ENCODE peak calls at places on chromosomes 2 and 18, in nine cellular contexts. One of them, this sample, is unnamed.

GRCh38 chr2:69582582-69583176 is 60.9 kb downstream of the AAK1 start:
- DNase-seq in T-helper 1 cell: no peak
- DNase-seq in NCI-H1092 treated with DMSO at 0.1 percent for 48 hours: no peak
- DNase-seq in HTR-8/SVneo: no peak
- DNase-seq in midbrain: no peak
- DNase-seq in SW480: no peak
- DNase-seq in mesenteric fat pad: no peak
- DNase-seq in body of pancreas: peak; percentile 45
- DNase-seq in anterior cingulate cortex: no peak
- DNase-seq in this sample: peak; percentile 33

GRCh38 chr2:88489181-88489580 is 36.7 kb upstream of the FOXI3 start:
- DNase-seq in anterior cingulate cortex: no peak
- DNase-seq in HTR-8/SVneo: no peak
- DNase-seq in NCI-H1092 treated with DMSO at 0.1 percent for 48 hours: no peak
- DNase-seq in body of pancreas: no peak
- DNase-seq in SW480: no peak
- DNase-seq in midbrain: no peak
- DNase-seq in mesenteric fat pad: no peak
- DNase-seq in T-helper 1 cell: no peak
- DNase-seq in this sample: no peak

GRCh38 chr18:25646971-25647370 is 295.0 kb upstream of the ZNF521 start:
- DNase-seq in body of pancreas: no peak
- DNase-seq in midbrain: no peak
- DNase-seq in HTR-8/SVneo: no peak
- DNase-seq in SW480: no peak
- DNase-seq in NCI-H1092 treated with DMSO at 0.1 percent for 48 hours: no peak
- DNase-seq in mesenteric fat pad: no peak
- DNase-seq in anterior cingulate cortex: no peak
- DNase-seq in T-helper 1 cell: no peak
- DNase-seq in this sample: no peak

GRCh38 chr2:20378891-20379519 is 28.4 kb upstream of the PUM2 start:
- DNase-seq in HTR-8/SVneo: peak; percentile 89
- DNase-seq in body of pancreas: peak; percentile 73
- DNase-seq in NCI-H1092 treated with DMSO at 0.1 percent for 48 hours: peak; percentile 43
- DNase-seq in SW480: peak; percentile 69
- DNase-seq in midbrain: peak; percentile 83
- DNase-seq in T-helper 1 cell: no peak
- DNase-seq in anterior cingulate cortex: peak; percentile 71
- DNase-seq in mesenteric fat pad: peak; percentile 92
- DNase-seq in this sample: peak; percentile 92

GRCh38 chr2:232689152-232689910 is 7.8 kb upstream of the GIGYF2 start:
- DNase-seq in SW480: no peak
- DNase-seq in HTR-8/SVneo: peak; percentile 28
- DNase-seq in NCI-H1092 treated with DMSO at 0.1 percent for 48 hours: peak; percentile 73
- DNase-seq in body of pancreas: peak; percentile 57
- DNase-seq in midbrain: peak; percentile 62
- DNase-seq in T-helper 1 cell: no peak
- DNase-seq in anterior cingulate cortex: peak; percentile 19
- DNase-seq in mesenteric fat pad: peak; percentile 73
- DNase-seq in this sample: no peak

GRCh38 chr18:48827321-48828200 is 123.2 kb downstream of the SMAD7 start:
- DNase-seq in midbrain: no peak
- DNase-seq in SW480: no peak
- DNase-seq in T-helper 1 cell: no peak
- DNase-seq in HTR-8/SVneo: no peak
- DNase-seq in anterior cingulate cortex: no peak
- DNase-seq in mesenteric fat pad: peak; percentile 57
- DNase-seq in NCI-H1092 treated with DMSO at 0.1 percent for 48 hours: peak; percentile 93
- DNase-seq in body of pancreas: no peak
- DNase-seq in this sample: peak; percentile 77

GRCh38 chr2:202754936-202755335 is 116.6 kb downstream of the ICA1L start:
- DNase-seq in body of pancreas: no peak
- DNase-seq in anterior cingulate cortex: no peak
- DNase-seq in mesenteric fat pad: no peak
- DNase-seq in HTR-8/SVneo: no peak
- DNase-seq in midbrain: no peak
- DNase-seq in T-helper 1 cell: no peak
- DNase-seq in NCI-H1092 treated with DMSO at 0.1 percent for 48 hours: no peak
- DNase-seq in SW480: no peak
- DNase-seq in this sample: no peak

GRCh38 chr2:153291718-153292117 is 186.8 kb downstream of the RPRM start:
- DNase-seq in SW480: no peak
- DNase-seq in HTR-8/SVneo: no peak
- DNase-seq in midbrain: no peak
- DNase-seq in body of pancreas: no peak
- DNase-seq in mesenteric fat pad: no peak
- DNase-seq in NCI-H1092 treated with DMSO at 0.1 percent for 48 hours: no peak
- DNase-seq in T-helper 1 cell: no peak
- DNase-seq in anterior cingulate cortex: no peak
- DNase-seq in this sample: no peak

GRCh38 chr2:119753041-119753929 is 6.4 kb upstream of the PTPN4 start:
- DNase-seq in midbrain: peak; percentile 61
- DNase-seq in SW480: peak; percentile 64
- DNase-seq in anterior cingulate cortex: no peak
- DNase-seq in body of pancreas: peak; percentile 40
- DNase-seq in NCI-H1092 treated with DMSO at 0.1 percent for 48 hours: peak; percentile 38
- DNase-seq in HTR-8/SVneo: peak; percentile 48
- DNase-seq in mesenteric fat pad: no peak
- DNase-seq in T-helper 1 cell: peak; percentile 19
- DNase-seq in this sample: peak; percentile 63

GRCh38 chr2:239871481-239872435 is 153.4 kb downstream of the NDUFA10 start:
- DNase-seq in HTR-8/SVneo: no peak
- DNase-seq in mesenteric fat pad: peak; percentile 80
- DNase-seq in body of pancreas: no peak
- DNase-seq in SW480: no peak
- DNase-seq in midbrain: no peak
- DNase-seq in anterior cingulate cortex: no peak
- DNase-seq in NCI-H1092 treated with DMSO at 0.1 percent for 48 hours: no peak
- DNase-seq in T-helper 1 cell: no peak
- DNase-seq in this sample: no peak

GRCh38 chr2:179237209-179237946 is 27.3 kb downstream of the SESTD1 start:
- DNase-seq in HTR-8/SVneo: no peak
- DNase-seq in anterior cingulate cortex: no peak
- DNase-seq in mesenteric fat pad: no peak
- DNase-seq in T-helper 1 cell: no peak
- DNase-seq in body of pancreas: no peak
- DNase-seq in NCI-H1092 treated with DMSO at 0.1 percent for 48 hours: no peak
- DNase-seq in midbrain: no peak
- DNase-seq in SW480: no peak
- DNase-seq in this sample: no peak

GRCh38 chr18:3281456-3282400 is 19.8 kb downstream of the MYL12B start:
- DNase-seq in SW480: peak; percentile 84
- DNase-seq in midbrain: peak; percentile 81
- DNase-seq in anterior cingulate cortex: no peak
- DNase-seq in body of pancreas: no peak
- DNase-seq in HTR-8/SVneo: peak; percentile 53
- DNase-seq in mesenteric fat pad: no peak
- DNase-seq in NCI-H1092 treated with DMSO at 0.1 percent for 48 hours: peak; percentile 67
- DNase-seq in T-helper 1 cell: no peak
- DNase-seq in this sample: peak; percentile 87

GRCh38 chr2:218059289-218059688 is 9.8 kb upstream of the RUFY4 start:
- DNase-seq in anterior cingulate cortex: no peak
- DNase-seq in HTR-8/SVneo: no peak
- DNase-seq in NCI-H1092 treated with DMSO at 0.1 percent for 48 hours: no peak
- DNase-seq in body of pancreas: no peak
- DNase-seq in mesenteric fat pad: no peak
- DNase-seq in SW480: no peak
- DNase-seq in midbrain: no peak
- DNase-seq in T-helper 1 cell: no peak
- DNase-seq in this sample: no peak

GRCh38 chr2:227325824-227326195 is 759 bp downstream of the MFF start:
- DNase-seq in NCI-H1092 treated with DMSO at 0.1 percent for 48 hours: no peak
- DNase-seq in SW480: peak; percentile 23
- DNase-seq in anterior cingulate cortex: peak; percentile 66
- DNase-seq in HTR-8/SVneo: peak; percentile 38
- DNase-seq in midbrain: peak; percentile 65
- DNase-seq in body of pancreas: peak; percentile 41
- DNase-seq in T-helper 1 cell: no peak
- DNase-seq in mesenteric fat pad: no peak
- DNase-seq in this sample: peak; percentile 52

GRCh38 chr18:22952525-22952924 is 19.4 kb downstream of the RBBP8 start:
- DNase-seq in midbrain: no peak
- DNase-seq in mesenteric fat pad: no peak
- DNase-seq in T-helper 1 cell: no peak
- DNase-seq in HTR-8/SVneo: no peak
- DNase-seq in SW480: no peak
- DNase-seq in anterior cingulate cortex: no peak
- DNase-seq in body of pancreas: no peak
- DNase-seq in NCI-H1092 treated with DMSO at 0.1 percent for 48 hours: no peak
- DNase-seq in this sample: no peak

GRCh38 chr18:66872277-66872676 is 268.4 kb upstream of the CDH19 start:
- DNase-seq in midbrain: peak; percentile 3
- DNase-seq in anterior cingulate cortex: no peak
- DNase-seq in SW480: peak; percentile 31
- DNase-seq in mesenteric fat pad: no peak
- DNase-seq in HTR-8/SVneo: no peak
- DNase-seq in T-helper 1 cell: no peak
- DNase-seq in NCI-H1092 treated with DMSO at 0.1 percent for 48 hours: peak; percentile 48
- DNase-seq in body of pancreas: no peak
- DNase-seq in this sample: peak; percentile 11

GRCh38 chr2:66537001-66537400 is 102.1 kb downstream of the MEIS1 start:
- DNase-seq in HTR-8/SVneo: no peak
- DNase-seq in midbrain: no peak
- DNase-seq in body of pancreas: no peak
- DNase-seq in SW480: no peak
- DNase-seq in anterior cingulate cortex: no peak
- DNase-seq in mesenteric fat pad: no peak
- DNase-seq in NCI-H1092 treated with DMSO at 0.1 percent for 48 hours: peak; percentile 80
- DNase-seq in T-helper 1 cell: no peak
- DNase-seq in this sample: no peak

GRCh38 chr18:11283531-11284071 is 134.2 kb upstream of the PIEZO2 start:
- DNase-seq in body of pancreas: no peak
- DNase-seq in midbrain: no peak
- DNase-seq in HTR-8/SVneo: no peak
- DNase-seq in NCI-H1092 treated with DMSO at 0.1 percent for 48 hours: no peak
- DNase-seq in T-helper 1 cell: no peak
- DNase-seq in SW480: no peak
- DNase-seq in anterior cingulate cortex: no peak
- DNase-seq in mesenteric fat pad: no peak
- DNase-seq in this sample: no peak

GRCh38 chr2:174063492-174064092 is 98.4 kb upstream of the SP3 start:
- DNase-seq in mesenteric fat pad: no peak
- DNase-seq in anterior cingulate cortex: no peak
- DNase-seq in T-helper 1 cell: no peak
- DNase-seq in midbrain: no peak
- DNase-seq in HTR-8/SVneo: no peak
- DNase-seq in SW480: no peak
- DNase-seq in NCI-H1092 treated with DMSO at 0.1 percent for 48 hours: no peak
- DNase-seq in body of pancreas: no peak
- DNase-seq in this sample: no peak

GRCh38 chr2:95277246-95277906 is 3.1 kb downstream of the PROM2 start:
- DNase-seq in T-helper 1 cell: no peak
- DNase-seq in body of pancreas: peak; percentile 77
- DNase-seq in NCI-H1092 treated with DMSO at 0.1 percent for 48 hours: no peak
- DNase-seq in anterior cingulate cortex: no peak
- DNase-seq in SW480: peak; percentile 35
- DNase-seq in mesenteric fat pad: no peak
- DNase-seq in HTR-8/SVneo: peak; percentile 42
- DNase-seq in midbrain: no peak
- DNase-seq in this sample: no peak

GRCh38 chr2:74498500-74499268 is 719 bp downstream of the LBX2 start:
- DNase-seq in T-helper 1 cell: no peak
- DNase-seq in SW480: peak; percentile 57
- DNase-seq in body of pancreas: no peak
- DNase-seq in HTR-8/SVneo: no peak
- DNase-seq in mesenteric fat pad: no peak
- DNase-seq in NCI-H1092 treated with DMSO at 0.1 percent for 48 hours: no peak
- DNase-seq in midbrain: no peak
- DNase-seq in anterior cingulate cortex: no peak
- DNase-seq in this sample: no peak

GRCh38 chr2:101753207-101753616 is 55.7 kb downstream of the MAP4K4 start:
- DNase-seq in anterior cingulate cortex: no peak
- DNase-seq in NCI-H1092 treated with DMSO at 0.1 percent for 48 hours: no peak
- DNase-seq in T-helper 1 cell: no peak
- DNase-seq in body of pancreas: no peak
- DNase-seq in midbrain: peak; percentile 61
- DNase-seq in SW480: no peak
- DNase-seq in mesenteric fat pad: no peak
- DNase-seq in HTR-8/SVneo: no peak
- DNase-seq in this sample: no peak